ENCODE peak calls at places on chromosomes 6 and 20, in four cellular contexts. D is T-helper 9 cell; Y is stimulated activated CD4-positive, alpha-beta T cell treated with anti-CD3 and anti-CD28 coated beads, Interleukin-2, amount 100 ng/mL, for 48 hours; J is psoas muscle. S is an unnamed sample.

GRCh38 chr6:135233676-135234491 is 52.8 kb downstream of the MYB start:
- DNase-seq in D (no peak), J (no peak), Y (no peak), S (no peak)

GRCh38 chr6:3421763-3422456 is 34.9 kb downstream of the SLC22A23 start:
- DNase-seq in J (no peak), Y (no peak), D (no peak), S (peak; percentile 59)

GRCh38 chr6:15017251-15017650 is 228.6 kb upstream of the JARID2 start:
- DNase-seq in J (peak; percentile 53), Y (no peak), D (no peak), S (no peak)

GRCh38 chr6:133348846-133349245 is 107.7 kb downstream of the EYA4 start:
- DNase-seq in D (no peak), Y (no peak), J (no peak), S (no peak)

GRCh38 chr6:36050305-36050704 is 22.7 kb downstream of the MAPK14 start:
- DNase-seq in Y (no peak), D (no peak), J (no peak), S (no peak)

GRCh38 chr6:147195510-147195909 is 8.7 kb upstream of the STXBP5 start:
- DNase-seq in Y (no peak), J (no peak), D (no peak), S (no peak)

GRCh38 chr6:166998256-166999144 is 697 bp upstream of the CEP43 start:
- DNase-seq in J (peak; percentile 55), D (peak; percentile 14), Y (peak; percentile 16), S (no peak)

GRCh38 chr20:35637266-35637665 is 21.6 kb downstream of the SPAG4 start:
- DNase-seq in D (no peak), Y (no peak), J (no peak), S (no peak)

GRCh38 chr20:62367483-62368302 is 581 bp upstream of the LAMA5 start:
- DNase-seq in D (no peak), Y (no peak), J (peak; percentile 79), S (no peak)

GRCh38 chr6:134061440-134061839 is 9.0 kb upstream of the SLC2A12 start:
- DNase-seq in Y (no peak), D (no peak), J (no peak), S (no peak)

GRCh38 chr6:41625442-41625841 is 12.8 kb upstream of the MDFI start:
- DNase-seq in D (no peak), J (no peak), Y (no peak), S (no peak)

GRCh38 chr6:132316970-132317369 is 84.3 kb downstream of the MOXD1 start:
- DNase-seq in J (no peak), D (no peak), Y (no peak), S (no peak)

GRCh38 chr6:90429713-90430112 is 133.1 kb upstream of the BACH2 start:
- DNase-seq in Y (no peak), D (no peak), J (no peak), S (no peak)

GRCh38 chr20:237479-237878 is 10.4 kb downstream of the DEFB129 start:
- DNase-seq in D (no peak), Y (no peak), J (no peak), S (no peak)

GRCh38 chr20:32355417-32355841 is 2.7 kb upstream of the ASXL1 start:
- DNase-seq in Y (no peak), J (no peak), D (no peak), S (no peak)

GRCh38 chr6:43622541-43622940 is 6.5 kb downstream of the GTPBP2 start:
- DNase-seq in Y (no peak), J (peak; percentile 29), D (no peak), S (no peak)

GRCh38 chr6:6730831-6731230 is 142.3 kb downstream of the LY86 start:
- DNase-seq in J (peak; percentile 95), D (no peak), Y (no peak), S (peak; percentile 43)

GRCh38 chr6:81863123-81863522 is 110.6 kb upstream of the TENT5A start:
- DNase-seq in D (no peak), J (no peak), Y (no peak), S (no peak)

GRCh38 chr6:20534295-20534897 is at the start of gene CDKAL1:
- DNase-seq in Y (peak; percentile 82), J (peak; percentile 93), D (peak; percentile 85), S (peak; percentile 70)

GRCh38 chr6:87817226-87817625 is 115.2 kb upstream of the AKIRIN2 start:
- DNase-seq in D (no peak), Y (no peak), J (no peak), S (no peak)

GRCh38 chr6:26124550-26125014 is 37.4 kb downstream of the HFE start:
- DNase-seq in J (no peak), D (no peak), Y (no peak), S (peak; percentile 13)

GRCh38 chr6:156851447-156851846 is 74.3 kb downstream of the ARID1B start:
- DNase-seq in D (no peak), J (no peak), Y (no peak), S (no peak)

S was measured in brain pericyte.